ENCODE peak calls at places on chromosomes 13 and 19, in five cellular contexts. J, W, G, A and D are unnamed samples.

GRCh38 chr19:7988307-7988706 is 17.1 kb downstream of the ELAVL1 start:
- DNase-seq in J (no peak), W (no peak), G (no peak), A (no peak), D (no peak)

GRCh38 chr19:58033741-58034475 is at the start of gene ZSCAN1:
- DNase-seq in J (peak), W (peak), G (peak), A (peak), D (peak)

GRCh38 chr13:97975851-97976550 is 22.5 kb downstream of the IPO5 start:
- DNase-seq in J (peak), W (peak), G (peak), A (peak), D (peak)

GRCh38 chr13:40126301-40127085 is 471.0 kb downstream of the COG6 start:
- DNase-seq in J (no peak), W (no peak), G (no peak), A (no peak), D (no peak)

GRCh38 chr13:26759907-26760834 is at the start of gene GPR12:
- DNase-seq in J (no peak), W (no peak), G (no peak), A (peak), D (no peak)

GRCh38 chr19:55703790-55704215 is 28.8 kb downstream of the EPN1 start:
- DNase-seq in J (no peak), W (no peak), G (no peak), A (peak), D (peak)

GRCh38 chr13:37906880-37907279 is 37.3 kb upstream of the TRPC4 start:
- DNase-seq in J (no peak), W (no peak), G (no peak), A (no peak), D (no peak)

GRCh38 chr13:30618186-30618937 is 642 bp downstream of the USPL1 start:
- DNase-seq in J (peak), W (no peak), G (no peak), A (no peak), D (peak)

GRCh38 chr13:97222934-97223710 is 989 bp downstream of the MBNL2 start:
- DNase-seq in J (no peak), W (no peak), G (no peak), A (no peak), D (no peak)

GRCh38 chr19:4547303-4548237 is 7.7 kb upstream of the LRG1 start:
- DNase-seq in J (peak), W (no peak), G (no peak), A (peak), D (peak)

GRCh38 chr19:32708457-32708856 is 11.1 kb upstream of the TDRD12 start:
- DNase-seq in J (no peak), W (no peak), G (no peak), A (no peak), D (no peak)

GRCh38 chr13:93769607-93770006 is 543.0 kb downstream of the GPC6 start:
- DNase-seq in J (no peak), W (no peak), G (no peak), A (no peak), D (no peak)

GRCh38 chr13:92097337-92097903 is 699.0 kb downstream of the GPC5 start:
- DNase-seq in J (no peak), W (no peak), G (no peak), A (peak), D (no peak)

GRCh38 chr19:51821511-51821910 is 26.6 kb downstream of the FPR3 start:
- DNase-seq in J (no peak), W (no peak), G (no peak), A (no peak), D (no peak)

GRCh38 chr13:114038211-114038613 is 64.3 kb upstream of the C13orf46 start:
- DNase-seq in J (no peak), W (no peak), G (no peak), A (no peak), D (no peak)

GRCh38 chr13:31069808-31070544 is 91.7 kb downstream of the HSPH1 start:
- DNase-seq in J (no peak), W (no peak), G (no peak), A (no peak), D (no peak)

GRCh38 chr19:17026706-17027427 is at the start of gene CPAMD8:
- DNase-seq in J (no peak), W (no peak), G (no peak), A (no peak), D (no peak)

GRCh38 chr13:19888799-19889198 is 25.4 kb upstream of the ZMYM5 start:
- DNase-seq in J (no peak), W (no peak), G (no peak), A (peak), D (no peak)
- TF ChIP-seq CTCF in J (no peak), W (peak), G (no peak), A (peak), D (no peak)

GRCh38 chr19:15285896-15286591 is 46.3 kb downstream of the BRD4 start:
- DNase-seq in J (no peak), W (no peak), G (no peak), A (no peak), D (peak)

GRCh38 chr19:15288146-15288963 is 44.0 kb downstream of the BRD4 start:
- DNase-seq in J (no peak), W (peak), G (no peak), A (no peak), D (peak)

GRCh38 chr19:15286688-15287355 is 45.5 kb downstream of the BRD4 start:
- DNase-seq in J (no peak), W (no peak), G (no peak), A (no peak), D (no peak)

GRCh38 chr19:15289673-15290072 is 42.7 kb downstream of the BRD4 start:
- DNase-seq in J (no peak), W (no peak), G (no peak), A (no peak), D (peak)

GRCh38 chr19:15287496-15287895 is 44.8 kb downstream of the BRD4 start:
- DNase-seq in J (no peak), W (no peak), G (no peak), A (no peak), D (peak)
- H3K27ac ChIP-seq in J (no peak), W (no peak), G (no peak), A (peak), D (peak)

GRCh38 chr19:35248310-35249145 is at the start of gene LSR:
- DNase-seq in J (peak), W (no peak), G (peak), A (no peak), D (peak)

GRCh38 chr19:35249848-35250711 is 1.3 kb downstream of the LSR start:
- DNase-seq in J (no peak), W (no peak), G (no peak), A (no peak), D (peak)

GRCh38 chr19:35246466-35247096 is 2.2 kb upstream of the LSR start:
- DNase-seq in J (no peak), W (no peak), G (no peak), A (no peak), D (no peak)

GRCh38 chr19:35249146-35249847 is 495 bp downstream of the LSR start:
- DNase-seq in J (no peak), W (no peak), G (no peak), A (no peak), D (no peak)

GRCh38 chr19:35247526-35248309 is 1.1 kb upstream of the LSR start:
- DNase-seq in J (peak), W (no peak), G (peak), A (no peak), D (peak)
- TF ChIP-seq CTCF in J (peak), W (peak), G (peak), A (peak), D (no peak)

DNA sequence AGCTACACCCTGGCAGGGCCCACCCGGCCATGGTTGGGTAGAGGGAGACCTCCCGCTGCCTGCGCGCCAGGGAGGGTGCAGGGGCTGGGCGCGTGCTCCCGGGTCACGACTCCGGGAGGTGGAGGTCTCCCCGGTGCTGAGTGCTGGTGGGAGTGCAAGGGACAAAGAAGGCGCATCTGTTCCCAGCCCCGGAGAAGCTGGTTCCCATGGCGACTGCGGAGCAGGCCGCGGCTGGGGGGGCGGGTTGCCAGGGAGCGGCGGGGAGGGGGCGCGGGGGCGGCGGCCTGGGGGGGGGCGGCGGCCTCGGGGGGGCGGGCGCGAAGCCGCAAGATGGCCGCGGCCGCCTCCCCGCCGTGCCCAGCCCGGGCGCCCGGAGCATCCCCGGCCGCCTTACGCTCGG is 1.2 kb downstream of the CBARP start:
- DNase-seq in J (no peak), W (no peak), G (no peak), A (no peak), D (no peak)
- H3K27ac ChIP-seq in J (no peak), W (peak), G (no peak), A (no peak), D (no peak)

GRCh38 chr19:37907735-37908066 is 693 bp downstream of the SIPA1L3 start:
- DNase-seq in J (no peak), W (no peak), G (no peak), A (no peak), D (no peak)

GRCh38 chr19:37906868-37907734 is at the start of gene SIPA1L3:
- DNase-seq in J (peak), W (peak), G (peak), A (peak), D (peak)

GRCh38 chr19:37903096-37903495 is 3.3 kb downstream of the WDR87 start:
- DNase-seq in J (no peak), W (no peak), G (no peak), A (no peak), D (peak)

GRCh38 chr19:37909661-37910199 is 2.7 kb downstream of the SIPA1L3 start:
- DNase-seq in J (no peak), W (no peak), G (no peak), A (no peak), D (no peak)

GRCh38 chr19:37905936-37906867 is at the start of gene WDR87:
- DNase-seq in J (peak), W (no peak), G (no peak), A (peak), D (peak)
- TF ChIP-seq CTCF in J (no peak), W (no peak), G (no peak), A (no peak), D (no peak)

DNA sequence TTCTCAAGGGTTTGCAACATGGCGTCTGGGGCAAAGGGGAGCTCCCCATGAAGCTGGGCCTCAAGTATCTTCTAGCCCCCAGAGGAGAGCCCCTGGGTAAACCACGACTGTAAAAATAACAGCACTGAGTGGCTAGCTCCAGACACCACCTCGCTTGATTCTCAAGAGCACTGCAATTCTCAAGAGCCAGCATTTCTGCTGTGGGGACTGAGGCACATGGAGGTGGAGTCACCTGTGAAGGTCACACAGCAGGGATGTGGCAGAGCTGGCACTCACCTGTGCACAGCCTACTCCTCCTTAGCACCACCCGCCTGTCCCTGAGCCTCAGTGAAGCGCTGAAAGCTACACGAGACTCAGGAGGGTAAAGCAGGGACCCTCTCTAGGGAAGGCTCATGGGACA is 20.7 kb upstream of the CCNP start:
- DNase-seq in J (no peak), W (no peak), G (no peak), A (no peak), D (no peak)
- H3K27ac ChIP-seq in J (no peak), W (peak), G (no peak), A (peak), D (no peak)

DNA sequence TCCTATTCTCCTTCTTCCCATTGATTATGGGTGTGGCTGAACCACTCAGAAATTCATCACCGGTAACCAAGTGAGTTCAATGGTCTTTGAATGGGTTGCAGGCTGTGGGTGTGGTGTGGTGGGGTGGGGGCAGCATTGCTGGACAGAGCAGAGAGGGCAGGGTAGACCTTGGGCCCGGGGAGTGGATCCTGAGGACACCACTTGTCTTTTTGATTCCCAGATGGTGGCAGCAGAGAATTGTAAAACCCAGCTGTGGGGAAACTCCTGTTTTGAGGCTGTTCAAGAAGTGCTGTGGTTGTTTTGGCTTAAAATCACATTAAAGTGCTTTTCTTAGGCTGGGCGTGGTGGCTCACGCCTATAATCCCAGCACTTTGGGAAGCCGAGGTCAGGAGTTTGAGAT is 45.8 kb upstream of the RGCC start:
- DNase-seq in J (no peak), W (no peak), G (no peak), A (peak), D (peak)
- TF ChIP-seq CTCF in J (peak), W (peak), G (no peak), A (peak), D (no peak)

DNA sequence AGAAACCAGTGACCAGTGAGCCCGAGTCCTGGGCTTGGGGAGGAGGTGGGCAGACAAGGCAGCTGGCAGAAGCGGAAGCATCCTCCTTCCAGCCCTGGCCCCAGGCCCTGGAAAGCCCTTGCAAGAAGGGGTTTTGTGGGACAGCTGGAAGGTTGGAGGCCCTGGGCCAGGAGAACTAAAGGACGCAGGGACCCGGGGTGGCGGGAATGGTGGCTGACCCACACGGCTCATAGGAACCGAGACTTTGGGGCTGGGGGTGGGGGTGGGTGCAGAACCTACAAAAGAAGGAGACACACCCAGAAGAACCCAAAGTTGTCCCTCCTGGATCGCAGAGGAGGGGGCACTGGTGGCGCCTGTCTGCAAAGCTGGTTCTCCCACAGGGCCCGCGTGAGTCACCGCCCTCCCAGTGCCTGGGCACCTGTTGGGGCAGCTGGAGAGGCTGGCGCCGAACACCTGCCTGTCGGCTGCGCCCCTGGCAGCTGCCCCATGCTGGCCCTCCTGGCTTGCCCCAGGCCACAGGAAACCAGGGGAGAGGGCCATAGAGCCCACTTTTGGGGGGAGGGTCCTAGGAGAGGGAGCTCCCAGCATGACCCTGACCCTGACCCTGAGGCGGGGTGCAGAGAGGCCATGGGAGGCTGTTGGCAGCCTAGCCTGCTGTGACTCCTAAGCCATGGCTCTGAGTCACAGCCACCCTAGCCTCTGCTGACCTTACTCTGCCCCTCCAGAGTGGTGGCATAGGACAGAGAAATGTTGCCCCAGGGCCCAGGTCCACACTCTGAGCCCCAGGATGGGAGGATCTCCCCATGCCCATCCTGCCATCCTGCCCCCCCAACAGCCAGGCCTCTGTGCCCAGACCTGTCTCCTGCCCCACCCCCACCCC is 768 bp downstream of the DMPK start:
- DNase-seq in J (no peak), W (no peak), G (peak), A (no peak), D (no peak)
- H3K27ac ChIP-seq in J (peak), W (no peak), G (peak), A (peak), D (no peak)

GRCh38 chr19:18542936-18543813 is at the start of gene FKBP8:
- DNase-seq in J (peak), W (peak), G (peak), A (peak), D (peak)

GRCh38 chr19:18541258-18541991 is 1.9 kb downstream of the FKBP8 start:
- DNase-seq in J (no peak), W (peak), G (no peak), A (no peak), D (no peak)

GRCh38 chr19:18541992-18542935 is 1.1 kb downstream of the FKBP8 start:
- DNase-seq in J (no peak), W (no peak), G (no peak), A (no peak), D (no peak)

GRCh38 chr19:18539372-18539771 is 4.0 kb downstream of the FKBP8 start:
- DNase-seq in J (no peak), W (no peak), G (no peak), A (no peak), D (no peak)

GRCh38 chr19:18543814-18544475 is 572 bp upstream of the FKBP8 start:
- DNase-seq in J (peak), W (no peak), G (peak), A (peak), D (peak)
- TF ChIP-seq CTCF in J (peak), W (no peak), G (no peak), A (no peak), D (peak)

DNA sequence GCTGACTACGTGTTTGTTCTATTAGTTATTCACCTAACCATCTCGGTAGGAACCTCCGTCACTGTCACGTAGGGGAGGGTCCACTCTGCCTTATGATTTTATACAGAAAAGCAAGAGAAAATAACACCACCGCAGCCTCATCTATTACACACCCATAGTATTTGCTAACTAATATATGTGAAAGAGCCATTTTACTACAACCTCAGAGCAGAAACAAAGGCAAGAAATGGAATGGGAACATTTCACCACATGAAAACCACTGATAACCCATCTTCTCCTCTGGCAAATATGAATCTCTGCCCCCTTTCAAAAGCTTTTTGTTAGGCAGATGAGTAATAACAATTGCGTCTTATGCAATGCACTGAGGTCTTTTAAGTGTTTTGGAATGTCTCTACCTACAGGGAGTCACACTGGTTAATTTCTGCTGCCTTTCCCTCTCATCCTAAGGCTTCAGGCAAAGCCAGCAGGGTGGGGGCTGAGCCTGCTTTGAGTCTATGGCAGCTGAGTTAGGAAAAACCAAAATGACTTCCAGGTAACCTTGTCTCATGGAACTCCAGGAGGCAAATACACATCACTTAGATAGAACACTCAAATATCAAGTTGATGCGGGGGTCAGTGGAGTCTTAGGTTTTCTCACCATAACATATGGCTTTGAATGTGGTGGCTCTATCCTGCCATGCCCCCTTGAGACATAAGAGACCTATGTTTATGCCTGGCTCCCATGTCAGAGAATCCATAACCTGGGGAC is 15.0 kb downstream of the TSHZ3 start:
- DNase-seq in J (no peak), W (no peak), G (no peak), A (peak), D (no peak)
- H3K27ac ChIP-seq in J (no peak), W (no peak), G (peak), A (no peak), D (no peak)